ENCODE peak calls at places on chromosomes 2 and 18, in six cellular contexts. P is stimulated activated CD8-positive, alpha-beta memory T cell treated with anti-CD3 and anti-CD28 coated beads, Interleukin-2, amount 100 ng/mL, for 1 hour; K is ovary; E is GM12878; U is thoracic aorta; L is HuH-7. W is an unnamed sample.

GRCh38 chr2:227125506-227125905 is 38.5 kb downstream of the COL4A4 start:
- DNase-seq in P (no peak), K (no peak), E (no peak), U (no peak), L (peak), W (no peak)

GRCh38 chr18:11393486-11393885 is 215.9 kb upstream of the SLC35G4 start:
- DNase-seq in P (no peak), K (peak), E (no peak), U (no peak), L (no peak), W (no peak)

GRCh38 chr2:28224648-28225471 is 167.8 kb upstream of the FOSL2 start:
- DNase-seq in P (no peak), K (no peak), E (no peak), U (no peak), L (no peak), W (no peak)

GRCh38 chr2:157898591-157898996 is 22.5 kb upstream of the ACVR1 start:
- DNase-seq in P (no peak), K (peak), E (no peak), U (no peak), L (no peak), W (no peak)

GRCh38 chr18:46939998-46940571 is 22.7 kb downstream of the KATNAL2 start:
- DNase-seq in P (no peak), K (no peak), E (no peak), U (no peak), L (no peak), W (no peak)

GRCh38 chr18:8673276-8674209 is 31.8 kb upstream of the MTCL1 start:
- DNase-seq in P (no peak), K (no peak), E (peak), U (no peak), L (no peak), W (no peak)

GRCh38 chr2:70724366-70724765 is 43.6 kb downstream of the ADD2 start:
- DNase-seq in P (no peak), K (no peak), E (no peak), U (no peak), L (no peak), W (no peak)

GRCh38 chr18:45792551-45793294 is 32.8 kb upstream of the SIGLEC15 start:
- DNase-seq in P (no peak), K (no peak), E (no peak), U (no peak), L (no peak), W (no peak)

GRCh38 chr2:26068602-26069298 is 34.9 kb downstream of the RAB10 start:
- DNase-seq in P (peak), K (no peak), E (peak), U (no peak), L (no peak), W (no peak)

GRCh38 chr2:24620936-24621335 is 129.9 kb downstream of the NCOA1 start:
- DNase-seq in P (no peak), K (no peak), E (no peak), U (no peak), L (no peak), W (no peak)

GRCh38 chr18:28204154-28204553 is 27.2 kb upstream of the CDH2 start:
- DNase-seq in P (no peak), K (no peak), E (no peak), U (no peak), L (no peak), W (no peak)

GRCh38 chr2:163735692-163736432 is at the start of gene FIGN:
- DNase-seq in P (no peak), K (peak), E (no peak), U (peak), L (peak), W (peak)

GRCh38 chr2:65846984-65847383 is 414.6 kb upstream of the SPRED2 start:
- DNase-seq in P (no peak), K (no peak), E (no peak), U (no peak), L (no peak), W (no peak)

GRCh38 chr2:242030858-242031257 is 161.3 kb downstream of the RTP5 start:
- DNase-seq in P (no peak), K (no peak), E (no peak), U (no peak), L (no peak), W (no peak)

GRCh38 chr2:65130440-65131175 is 702 bp upstream of the RAB1A start:
- DNase-seq in P (no peak), K (no peak), E (peak), U (peak), L (peak), W (no peak)

GRCh38 chr2:85393836-85394235 is 16.3 kb downstream of the CAPG start:
- DNase-seq in P (no peak), K (no peak), E (no peak), U (no peak), L (no peak), W (no peak)

GRCh38 chr2:10524341-10524740 is 76.2 kb upstream of the ODC1 start:
- DNase-seq in P (no peak), K (no peak), E (no peak), U (no peak), L (no peak), W (peak)

GRCh38 chr2:42090216-42090615 is 42.4 kb downstream of the PKDCC start:
- DNase-seq in P (no peak), K (no peak), E (no peak), U (no peak), L (no peak), W (no peak)

GRCh38 chr2:131431336-131431735 is 44.6 kb upstream of the TUBA3D start:
- DNase-seq in P (no peak), K (no peak), E (no peak), U (no peak), L (no peak), W (no peak)

GRCh38 chr2:69554981-69555380 is 88.6 kb downstream of the AAK1 start:
- DNase-seq in P (no peak), K (no peak), E (peak), U (no peak), L (no peak), W (no peak)

GRCh38 chr2:38690499-38691420 is 24.8 kb downstream of the GALM start:
- DNase-seq in P (no peak), K (no peak), E (no peak), U (no peak), L (no peak), W (no peak)

GRCh38 chr2:128357561-128358370 is 39.1 kb upstream of the HS6ST1 start:
- DNase-seq in P (no peak), K (no peak), E (no peak), U (no peak), L (no peak), W (no peak)

GRCh38 chr2:82656370-82656769 is 1802.7 kb downstream of the SUCLG1 start:
- DNase-seq in P (no peak), K (no peak), E (no peak), U (no peak), L (no peak), W (no peak)

GRCh38 chr2:767440-767839 is 90.2 kb upstream of the TMEM18 start:
- DNase-seq in P (no peak), K (no peak), E (no peak), U (no peak), L (no peak), W (no peak)

GRCh38 chr2:84905181-84906107 is at the start of gene TMSB10:
- DNase-seq in P (peak), K (peak), E (no peak), U (no peak), L (peak), W (peak)

GRCh38 chr2:189702071-189702470 is 27.6 kb downstream of the ANKAR start:
- DNase-seq in P (no peak), K (no peak), E (no peak), U (no peak), L (no peak), W (no peak)

GRCh38 chr2:128646091-128646490 is 327.4 kb upstream of the HS6ST1 start:
- DNase-seq in P (no peak), K (no peak), E (no peak), U (no peak), L (no peak), W (peak)

GRCh38 chr2:181613241-181613640 is 43.7 kb downstream of the CERKL start:
- DNase-seq in P (no peak), K (no peak), E (no peak), U (no peak), L (no peak), W (no peak)

GRCh38 chr2:174485763-174486613 is 841 bp downstream of the GPR155 start:
- DNase-seq in P (no peak), K (peak), E (no peak), U (no peak), L (peak), W (no peak)

GRCh38 chr2:157106950-157107349 is 150.6 kb upstream of the GALNT5 start:
- DNase-seq in P (no peak), K (no peak), E (no peak), U (no peak), L (no peak), W (no peak)

GRCh38 chr2:231554327-231554726 is 24.1 kb upstream of the NMUR1 start:
- DNase-seq in P (no peak), K (no peak), E (no peak), U (no peak), L (no peak), W (no peak)

GRCh38 chr2:227627769-227628168 is 10.5 kb downstream of the SCYGR4 start:
- DNase-seq in P (no peak), K (no peak), E (peak), U (no peak), L (no peak), W (no peak)

W was measured in kidney.